ENCODE peak calls at places on chromosomes 3 and 15, in six cellular contexts. One of them, this sample, is unnamed.

GRCh38 chr3:162073422-162073821 is 576.8 kb downstream of the OTOL1 start:
- DNase-seq in amygdala: no peak
- DNase-seq in NCI-H226: no peak
- DNase-seq in stimulated activated CD8-positive, alpha-beta memory T cell treated with anti-CD3 and anti-CD28 coated beads, Interleukin-4, amount 100 ng/mL, for 24 hours: no peak
- DNase-seq in activated T-cell treated with anti-CD3 and anti-CD28 coated beads, Interleukin-2, amount 50 U/mL, for 72 hours: no peak
- DNase-seq in HepG2: no peak
- DNase-seq in this sample: no peak

GRCh38 chr15:36958611-36959010 is 141.7 kb downstream of the MEIS2 start:
- DNase-seq in amygdala: no peak
- DNase-seq in activated T-cell treated with anti-CD3 and anti-CD28 coated beads, Interleukin-2, amount 50 U/mL, for 72 hours: no peak
- DNase-seq in stimulated activated CD8-positive, alpha-beta memory T cell treated with anti-CD3 and anti-CD28 coated beads, Interleukin-4, amount 100 ng/mL, for 24 hours: no peak
- DNase-seq in HepG2: no peak
- DNase-seq in NCI-H226: no peak
- DNase-seq in this sample: no peak

GRCh38 chr3:25820372-25820771 is 30.5 kb downstream of the OXSM start:
- DNase-seq in stimulated activated CD8-positive, alpha-beta memory T cell treated with anti-CD3 and anti-CD28 coated beads, Interleukin-4, amount 100 ng/mL, for 24 hours: no peak
- DNase-seq in NCI-H226: peak; percentile 92
- DNase-seq in activated T-cell treated with anti-CD3 and anti-CD28 coated beads, Interleukin-2, amount 50 U/mL, for 72 hours: no peak
- DNase-seq in amygdala: peak; percentile 7
- DNase-seq in HepG2: no peak
- DNase-seq in this sample: peak; percentile 77

GRCh38 chr3:132242790-132243189 is 74.4 kb upstream of the ACP3 start:
- DNase-seq in NCI-H226: no peak
- DNase-seq in amygdala: no peak
- DNase-seq in stimulated activated CD8-positive, alpha-beta memory T cell treated with anti-CD3 and anti-CD28 coated beads, Interleukin-4, amount 100 ng/mL, for 24 hours: no peak
- DNase-seq in activated T-cell treated with anti-CD3 and anti-CD28 coated beads, Interleukin-2, amount 50 U/mL, for 72 hours: no peak
- DNase-seq in HepG2: no peak
- DNase-seq in this sample: no peak

GRCh38 chr3:138377804-138378203 is 29.4 kb downstream of the MRAS start:
- DNase-seq in stimulated activated CD8-positive, alpha-beta memory T cell treated with anti-CD3 and anti-CD28 coated beads, Interleukin-4, amount 100 ng/mL, for 24 hours: no peak
- DNase-seq in NCI-H226: no peak
- DNase-seq in HepG2: no peak
- DNase-seq in activated T-cell treated with anti-CD3 and anti-CD28 coated beads, Interleukin-2, amount 50 U/mL, for 72 hours: no peak
- DNase-seq in amygdala: no peak
- DNase-seq in this sample: no peak

GRCh38 chr15:100922192-100923040 is 3.3 kb downstream of the LRRK1 start:
- DNase-seq in HepG2: no peak
- DNase-seq in NCI-H226: no peak
- DNase-seq in stimulated activated CD8-positive, alpha-beta memory T cell treated with anti-CD3 and anti-CD28 coated beads, Interleukin-4, amount 100 ng/mL, for 24 hours: no peak
- DNase-seq in amygdala: peak; percentile 33
- DNase-seq in activated T-cell treated with anti-CD3 and anti-CD28 coated beads, Interleukin-2, amount 50 U/mL, for 72 hours: no peak
- DNase-seq in this sample: peak; percentile 63

GRCh38 chr3:151468284-151468917 is 7.5 kb upstream of the IGSF10 start:
- DNase-seq in stimulated activated CD8-positive, alpha-beta memory T cell treated with anti-CD3 and anti-CD28 coated beads, Interleukin-4, amount 100 ng/mL, for 24 hours: no peak
- DNase-seq in HepG2: peak; percentile 63
- DNase-seq in NCI-H226: peak; percentile 32
- DNase-seq in activated T-cell treated with anti-CD3 and anti-CD28 coated beads, Interleukin-2, amount 50 U/mL, for 72 hours: peak; percentile 44
- DNase-seq in amygdala: no peak
- DNase-seq in this sample: peak; percentile 62

GRCh38 chr3:141105828-141106628 is 54.9 kb downstream of the SPSB4 start:
- DNase-seq in stimulated activated CD8-positive, alpha-beta memory T cell treated with anti-CD3 and anti-CD28 coated beads, Interleukin-4, amount 100 ng/mL, for 24 hours: peak; percentile 21
- DNase-seq in HepG2: peak; percentile 74
- DNase-seq in amygdala: peak; percentile 44
- DNase-seq in activated T-cell treated with anti-CD3 and anti-CD28 coated beads, Interleukin-2, amount 50 U/mL, for 72 hours: peak; percentile 65
- DNase-seq in NCI-H226: peak; percentile 38
- DNase-seq in this sample: peak; percentile 76

GRCh38 chr3:85560088-85560790 is 601.5 kb downstream of the CADM2 start:
- DNase-seq in amygdala: peak; percentile 12
- DNase-seq in stimulated activated CD8-positive, alpha-beta memory T cell treated with anti-CD3 and anti-CD28 coated beads, Interleukin-4, amount 100 ng/mL, for 24 hours: no peak
- DNase-seq in HepG2: peak; percentile 26
- DNase-seq in NCI-H226: peak; percentile 26
- DNase-seq in activated T-cell treated with anti-CD3 and anti-CD28 coated beads, Interleukin-2, amount 50 U/mL, for 72 hours: no peak
- DNase-seq in this sample: no peak

GRCh38 chr3:159897331-159898075 is 91.1 kb upstream of the IL12A start:
- DNase-seq in amygdala: no peak
- DNase-seq in stimulated activated CD8-positive, alpha-beta memory T cell treated with anti-CD3 and anti-CD28 coated beads, Interleukin-4, amount 100 ng/mL, for 24 hours: no peak
- DNase-seq in activated T-cell treated with anti-CD3 and anti-CD28 coated beads, Interleukin-2, amount 50 U/mL, for 72 hours: no peak
- DNase-seq in NCI-H226: peak; percentile 56
- DNase-seq in HepG2: no peak
- DNase-seq in this sample: no peak